ENCODE peak calls at places on chromosomes 5 and 9, in nine cellular contexts. J is PC-3, R is AG10803, L is tibial nerve, E is choroid plexus epithelial cell, I is natural killer cell, V is foreskin fibroblast, N is cardiac muscle cell, S is type B pancreatic cell. O is an unnamed sample.

GRCh38 chr5:59407967-59408366 is 485.6 kb downstream of the PDE4D start:
- DNase-seq in J (no peak), R (no peak), L (no peak), E (no peak), I (no peak), V (no peak), N (no peak), S (no peak), O (no peak)

GRCh38 chr9:112570731-112571167 is 84.1 kb downstream of the KIAA1958 start:
- DNase-seq in J (no peak), R (peak), L (no peak), E (no peak), I (no peak), V (no peak), N (no peak), S (no peak), O (no peak)

GRCh38 chr9:125493861-125494554 is 213.0 kb downstream of the MAPKAP1 start:
- DNase-seq in J (no peak), R (no peak), L (no peak), E (no peak), I (no peak), V (no peak), N (no peak), S (no peak), O (no peak)

GRCh38 chr9:18857769-18858168 is 175.2 kb downstream of the SAXO1 start:
- DNase-seq in J (no peak), R (peak), L (no peak), E (peak), I (no peak), V (peak), N (peak), S (no peak), O (no peak)

GRCh38 chr9:108322326-108323098 is 533.3 kb downstream of the ACTL7B start:
- DNase-seq in J (peak), R (no peak), L (no peak), E (no peak), I (no peak), V (peak), N (no peak), S (no peak), O (no peak)

GRCh38 chr5:68587181-68587580 is 371.6 kb downstream of the PIK3R1 start:
- DNase-seq in J (no peak), R (peak), L (no peak), E (no peak), I (no peak), V (peak), N (no peak), S (no peak), O (no peak)

GRCh38 chr9:101311759-101312420 is 72.9 kb downstream of the BAAT start:
- DNase-seq in J (peak), R (peak), L (peak), E (peak), I (no peak), V (peak), N (peak), S (no peak), O (peak)

GRCh38 chr5:71782771-71783770 is 64.0 kb downstream of the CARTPT start:
- DNase-seq in J (peak), R (peak), L (peak), E (peak), I (no peak), V (peak), N (peak), S (no peak), O (peak)

GRCh38 chr5:147234098-147234824 is 565 bp upstream of the STK32A start:
- DNase-seq in J (no peak), R (no peak), L (no peak), E (no peak), I (no peak), V (no peak), N (no peak), S (no peak), O (no peak)

GRCh38 chr9:18726546-18726945 is 252.6 kb downstream of the ADAMTSL1 start:
- DNase-seq in J (no peak), R (peak), L (no peak), E (peak), I (no peak), V (no peak), N (peak), S (no peak), O (no peak)

GRCh38 chr9:110217656-110218099 is 9.7 kb upstream of the C9orf152 start:
- DNase-seq in J (peak), R (peak), L (peak), E (peak), I (no peak), V (no peak), N (peak), S (no peak), O (no peak)

GRCh38 chr5:36777105-36777757 is 99.3 kb upstream of the NIPBL start:
- DNase-seq in J (peak), R (peak), L (peak), E (peak), I (no peak), V (peak), N (peak), S (no peak), O (peak)

GRCh38 chr5:158272409-158272808 is 413.5 kb upstream of the CLINT1 start:
- DNase-seq in J (no peak), R (no peak), L (no peak), E (no peak), I (no peak), V (no peak), N (no peak), S (no peak), O (no peak)

GRCh38 chr9:36136277-36136893 is at the start of gene GLIPR2:
- DNase-seq in J (peak), R (peak), L (peak), E (peak), I (peak), V (peak), N (peak), S (no peak), O (peak)

GRCh38 chr9:128254855-128255759 is 20.7 kb downstream of the GOLGA2 start:
- DNase-seq in J (peak), R (peak), L (peak), E (peak), I (peak), V (no peak), N (peak), S (no peak), O (peak)

GRCh38 chr5:6377582-6378127 is 692 bp downstream of the MED10 start:
- DNase-seq in J (no peak), R (peak), L (no peak), E (peak), I (no peak), V (no peak), N (peak), S (no peak), O (no peak)

GRCh38 chr9:114007991-114008666 is 70.0 kb downstream of the AMBP start:
- DNase-seq in J (no peak), R (no peak), L (peak), E (no peak), I (peak), V (no peak), N (no peak), S (peak), O (peak)

GRCh38 chr5:58411372-58411771 is 48.5 kb downstream of the PLK2 start:
- DNase-seq in J (peak), R (no peak), L (no peak), E (no peak), I (no peak), V (no peak), N (no peak), S (no peak), O (no peak)

GRCh38 chr9:114902773-114903589 is 27.4 kb downstream of the TNFSF8 start:
- DNase-seq in J (peak), R (no peak), L (no peak), E (peak), I (no peak), V (no peak), N (peak), S (no peak), O (no peak)

GRCh38 chr9:91100878-91101450 is 260.8 kb downstream of the AUH start:
- DNase-seq in J (no peak), R (no peak), L (peak), E (peak), I (no peak), V (peak), N (no peak), S (no peak), O (no peak)

GRCh38 chr9:5690278-5690677 is 61.4 kb downstream of the RIC1 start:
- DNase-seq in J (no peak), R (no peak), L (no peak), E (no peak), I (no peak), V (no peak), N (no peak), S (no peak), O (no peak)

GRCh38 chr5:119537704-119538103 is 85.4 kb downstream of the HSD17B4 start:
- DNase-seq in J (peak), R (no peak), L (no peak), E (peak), I (no peak), V (no peak), N (peak), S (no peak), O (no peak)

GRCh38 chr9:306907-307306 is 92.2 kb downstream of the DOCK8 start:
- DNase-seq in J (peak), R (no peak), L (peak), E (no peak), I (no peak), V (no peak), N (peak), S (no peak), O (peak)

GRCh38 chr9:132094314-132094791 is 14.7 kb upstream of the MED27 start:
- DNase-seq in J (peak), R (peak), L (no peak), E (peak), I (no peak), V (peak), N (peak), S (no peak), O (no peak)

GRCh38 chr5:173291722-173292658 is 36.2 kb downstream of the STC2 start:
- DNase-seq in J (no peak), R (peak), L (no peak), E (peak), I (no peak), V (no peak), N (peak), S (no peak), O (no peak)

GRCh38 chr9:133935328-133936040 is 56.6 kb downstream of the VAV2 start:
- DNase-seq in J (no peak), R (peak), L (peak), E (peak), I (no peak), V (no peak), N (peak), S (no peak), O (no peak)

GRCh38 chr5:78776637-78777036 is 128.1 kb upstream of the LHFPL2 start:
- DNase-seq in J (peak), R (no peak), L (no peak), E (no peak), I (no peak), V (peak), N (no peak), S (no peak), O (no peak)

GRCh38 chr5:136011427-136012001 is 17.3 kb upstream of the TGFBI start:
- DNase-seq in J (peak), R (peak), L (no peak), E (peak), I (no peak), V (peak), N (peak), S (no peak), O (no peak)

GRCh38 chr5:41406424-41406823 is 104.0 kb downstream of the PLCXD3 start:
- DNase-seq in J (no peak), R (no peak), L (no peak), E (no peak), I (no peak), V (no peak), N (no peak), S (no peak), O (no peak)

GRCh38 chr5:132000677-132001453 is 10.6 kb downstream of the ACSL6 start:
- DNase-seq in J (no peak), R (no peak), L (no peak), E (no peak), I (no peak), V (no peak), N (no peak), S (no peak), O (no peak)

GRCh38 chr5:11139471-11139870 is 378.4 kb upstream of the DAP start:
- DNase-seq in J (peak), R (no peak), L (no peak), E (peak), I (no peak), V (no peak), N (no peak), S (no peak), O (no peak)

GRCh38 chr9:120619751-120620655 is 40.0 kb upstream of the CDK5RAP2 start:
- DNase-seq in J (peak), R (peak), L (peak), E (peak), I (peak), V (peak), N (peak), S (no peak), O (peak)

GRCh38 chr5:139468421-139468931 is 2.3 kb upstream of the SMIM33 start:
- DNase-seq in J (no peak), R (peak), L (no peak), E (no peak), I (no peak), V (no peak), N (no peak), S (no peak), O (no peak)

GRCh38 chr9:135812961-135813360 is 94.4 kb downstream of the CAMSAP1 start:
- DNase-seq in J (no peak), R (no peak), L (no peak), E (no peak), I (no peak), V (no peak), N (no peak), S (no peak), O (no peak)

GRCh38 chr9:136898483-136899100 is 12.3 kb downstream of the TRAF2 start:
- DNase-seq in J (no peak), R (no peak), L (no peak), E (no peak), I (no peak), V (no peak), N (no peak), S (no peak), O (no peak)

GRCh38 chr9:136900988-136901515 is 14.7 kb downstream of the TRAF2 start:
- DNase-seq in J (no peak), R (no peak), L (no peak), E (peak), I (no peak), V (no peak), N (no peak), S (no peak), O (no peak)

GRCh38 chr9:136900556-136900955 is 14.2 kb downstream of the TRAF2 start:
- DNase-seq in J (no peak), R (no peak), L (no peak), E (no peak), I (no peak), V (no peak), N (no peak), S (no peak), O (no peak)

GRCh38 chr9:136901516-136902258 is 15.4 kb downstream of the TRAF2 start:
- DNase-seq in J (peak), R (peak), L (no peak), E (peak), I (no peak), V (no peak), N (no peak), S (no peak), O (no peak)

DNA sequence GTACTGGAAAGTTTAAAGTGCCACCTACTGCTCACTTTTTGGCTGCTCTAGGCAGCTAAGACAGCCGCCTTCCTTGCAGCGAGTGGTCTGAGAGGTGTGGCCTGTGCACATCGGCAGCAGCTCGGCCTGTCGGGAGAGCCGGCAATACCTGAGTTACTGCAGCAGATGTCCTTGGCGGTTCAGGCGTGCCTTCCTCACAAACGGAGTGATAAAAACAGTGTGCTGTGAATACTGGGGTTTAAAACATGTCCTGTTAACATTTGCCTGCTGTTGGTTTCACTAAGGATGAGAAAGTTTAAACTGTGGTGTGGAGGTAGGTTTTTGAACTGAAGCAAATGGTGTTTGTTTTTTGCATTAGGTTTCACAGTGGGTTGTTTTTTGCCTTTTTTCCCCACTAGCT is 12.9 kb downstream of the TRAF2 start:
- DNase-seq in J (no peak), R (no peak), L (no peak), E (no peak), I (no peak), V (no peak), N (no peak), S (no peak), O (no peak)
- TF ChIP-seq CTCF in J (no peak), R (no peak), L (no peak), E (peak), I (no peak), V (no peak), N (no peak), S (no peak), O (no peak)

GRCh38 chr5:98638111-98638510 is 135.4 kb upstream of the RGMB start:
- DNase-seq in J (no peak), R (no peak), L (no peak), E (no peak), I (no peak), V (no peak), N (peak), S (no peak), O (no peak)

GRCh38 chr5:98639258-98639657 is 134.2 kb upstream of the RGMB start:
- DNase-seq in J (no peak), R (no peak), L (no peak), E (no peak), I (no peak), V (no peak), N (no peak), S (no peak), O (no peak)

GRCh38 chr5:98635631-98636030 is 137.8 kb upstream of the RGMB start:
- DNase-seq in J (no peak), R (peak), L (no peak), E (peak), I (no peak), V (no peak), N (no peak), S (no peak), O (no peak)

GRCh38 chr5:98638701-98639100 is 134.8 kb upstream of the RGMB start:
- DNase-seq in J (peak), R (peak), L (no peak), E (peak), I (no peak), V (peak), N (peak), S (no peak), O (no peak)

DNA sequence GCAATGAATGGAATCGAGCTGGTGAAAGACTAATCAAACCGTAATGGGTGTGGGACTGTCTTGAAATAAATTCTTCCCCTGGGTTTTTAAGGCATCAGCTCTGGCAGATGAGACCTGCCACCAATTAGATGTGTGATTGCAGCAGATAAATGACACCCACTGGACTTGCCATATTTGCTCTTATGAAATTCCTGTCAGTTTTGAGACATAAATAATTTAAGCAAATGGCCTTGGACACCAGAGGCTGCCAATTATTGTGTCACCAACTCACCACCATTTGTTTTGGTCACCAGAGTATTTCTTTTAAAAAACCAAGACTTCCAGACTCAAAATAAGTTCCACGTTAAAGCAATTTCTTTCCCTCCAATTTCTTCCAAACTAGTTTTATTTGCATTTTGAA is 135.9 kb upstream of the RGMB start:
- DNase-seq in J (no peak), R (peak), L (no peak), E (no peak), I (no peak), V (no peak), N (no peak), S (no peak), O (no peak)
- TF ChIP-seq CTCF in J (no peak), R (no peak), L (no peak), E (no peak), I (no peak), V (no peak), N (no peak), S (no peak), O (no peak)

GRCh38 chr9:82101475-82101874 is 112.9 kb downstream of the SPATA31D1 start:
- DNase-seq in J (peak), R (no peak), L (no peak), E (peak), I (no peak), V (no peak), N (no peak), S (no peak), O (no peak)
- TF ChIP-seq CTCF in J (peak), R (no peak), L (no peak), E (no peak), I (no peak), V (no peak), N (no peak), S (peak), O (no peak)

GRCh38 chr9:123867034-123867433 is 62.9 kb downstream of the DENND1A start:
- DNase-seq in J (no peak), R (no peak), L (no peak), E (no peak), I (no peak), V (no peak), N (peak), S (no peak), O (no peak)

GRCh38 chr9:123867971-123868370 is 62.0 kb downstream of the DENND1A start:
- DNase-seq in J (no peak), R (no peak), L (no peak), E (no peak), I (no peak), V (no peak), N (peak), S (no peak), O (no peak)

GRCh38 chr9:123872710-123873109 is 57.2 kb downstream of the DENND1A start:
- DNase-seq in J (no peak), R (no peak), L (no peak), E (no peak), I (no peak), V (no peak), N (no peak), S (no peak), O (no peak)

GRCh38 chr9:123876750-123877149 is 53.2 kb downstream of the DENND1A start:
- DNase-seq in J (no peak), R (no peak), L (no peak), E (no peak), I (no peak), V (no peak), N (no peak), S (no peak), O (no peak)

DNA sequence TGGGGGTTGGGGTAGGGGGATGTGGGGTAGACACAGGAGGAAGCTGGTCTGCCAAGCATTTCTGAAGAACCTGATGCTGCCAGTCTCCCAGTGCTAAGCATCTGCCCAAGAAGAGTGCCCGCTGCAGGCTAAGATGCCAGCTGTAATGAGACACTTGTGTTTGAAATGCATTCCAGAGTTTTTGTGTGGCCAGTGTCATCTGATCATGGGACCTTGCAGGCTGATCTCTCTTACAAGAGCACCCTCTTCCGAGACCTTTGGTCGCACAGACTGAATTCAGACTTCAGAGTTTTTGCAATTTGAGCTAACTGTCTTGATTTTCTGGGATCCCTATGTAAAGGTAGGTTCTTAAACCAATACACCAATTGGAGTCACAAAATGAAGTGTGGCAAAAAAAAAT is 58.1 kb downstream of the DENND1A start:
- DNase-seq in J (no peak), R (peak), L (no peak), E (no peak), I (no peak), V (peak), N (no peak), S (no peak), O (no peak)
- TF ChIP-seq CTCF in J (no peak), R (no peak), L (no peak), E (no peak), I (no peak), V (no peak), N (no peak), S (no peak), O (no peak)

DNA sequence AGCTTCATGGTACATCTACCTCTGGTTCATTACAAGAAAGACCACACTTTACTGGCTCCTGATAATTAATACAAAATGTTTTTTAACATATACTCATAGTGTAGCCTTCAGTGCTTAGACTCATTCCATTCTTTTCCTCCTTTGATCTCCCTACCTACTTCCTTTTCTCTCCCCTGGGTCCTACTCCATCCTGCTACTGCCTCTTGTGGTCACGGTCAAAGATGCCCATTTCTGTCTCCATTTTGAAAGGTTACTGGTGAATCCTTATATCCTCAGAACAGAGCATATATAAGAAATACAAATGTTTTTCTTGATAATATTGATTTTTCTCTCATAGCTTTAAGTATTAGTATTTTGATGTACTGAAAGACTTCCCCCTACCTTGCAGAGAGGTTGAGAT is 375.9 kb downstream of the ARRDC3 start:
- DNase-seq in J (no peak), R (no peak), L (no peak), E (no peak), I (no peak), V (no peak), N (no peak), S (no peak), O (no peak)
- TF ChIP-seq CTCF in J (peak), R (no peak), L (no peak), E (no peak), I (no peak), V (no peak), N (no peak), S (no peak), O (no peak)

O was measured in endothelial cell.